ENCODE peak calls at places on chromosomes 11 and 22, in eight cellular contexts. A is transverse colon, E is natural killer cell, K is AG10803, F is GM12865, Y is GM13976, H is brain microvascular endothelial cell, N is progenitor cell of endocrine pancreas. X is an unnamed sample.

GRCh38 chr11:69940246-69940610 is 121.0 kb upstream of the FGF3 start:
- DNase-seq in F (no peak), K (no peak), N (no peak), A (no peak), H (no peak), Y (no peak), E (no peak), X (no peak)

GRCh38 chr11:66880484-66881211 is 23.8 kb downstream of the LRFN4 start:
- DNase-seq in K (no peak), N (no peak), H (no peak), Y (no peak), E (no peak), A (no peak), F (no peak), X (no peak)

GRCh38 chr11:31772412-31772811 is 38.7 kb downstream of the PAX6 start:
- DNase-seq in A (no peak), H (no peak), E (no peak), N (no peak), F (no peak), Y (no peak), K (no peak), X (no peak)

GRCh38 chr11:5275369-5276110 is 5.8 kb upstream of the HBE1 start:
- DNase-seq in F (no peak), K (no peak), N (no peak), H (no peak), E (no peak), Y (no peak), A (no peak), X (no peak)

GRCh38 chr11:69578167-69578566 is 62.8 kb upstream of the CCND1 start:
- DNase-seq in Y (no peak), E (no peak), K (no peak), N (no peak), F (peak), A (no peak), H (no peak), X (no peak)

GRCh38 chr11:1051356-1052132 is 15.0 kb upstream of the MUC6 start:
- DNase-seq in E (no peak), N (no peak), A (no peak), F (no peak), H (no peak), Y (no peak), K (no peak), X (no peak)

GRCh38 chr11:22347857-22348496 is 9.8 kb downstream of the SLC17A6 start:
- DNase-seq in K (no peak), Y (no peak), A (no peak), E (no peak), F (no peak), N (no peak), H (no peak), X (no peak)

GRCh38 chr11:48170840-48171233 is 45.8 kb upstream of the OR4B1 start:
- DNase-seq in E (no peak), F (peak), Y (no peak), A (no peak), N (no peak), K (peak), H (no peak), X (no peak)

GRCh38 chr22:47152938-47153337 is 390.5 kb downstream of the TBC1D22A start:
- DNase-seq in K (no peak), N (no peak), Y (no peak), F (no peak), E (no peak), A (no peak), H (no peak), X (no peak)

GRCh38 chr22:50305658-50306566 is 1.5 kb downstream of the PLXNB2 start:
- DNase-seq in E (no peak), Y (peak), K (peak), F (peak), A (peak), N (no peak), H (peak), X (peak)

GRCh38 chr11:110329441-110329840 is 33.0 kb upstream of the RDX start:
- DNase-seq in H (no peak), F (peak), K (no peak), N (no peak), E (no peak), A (no peak), Y (no peak), X (no peak)

GRCh38 chr11:69700278-69701140 is 3.3 kb downstream of the FGF19 start:
- DNase-seq in A (no peak), Y (no peak), F (no peak), N (no peak), K (peak), H (peak), E (no peak), X (peak)

GRCh38 chr11:71080239-71081097 is 171.9 kb downstream of the SHANK2 start:
- DNase-seq in A (peak), Y (peak), F (peak), K (peak), N (peak), H (peak), E (no peak), X (peak)

GRCh38 chr11:121086866-121087265 is 14.2 kb upstream of the TECTA start:
- DNase-seq in H (no peak), A (no peak), F (no peak), K (peak), E (no peak), Y (no peak), N (no peak), X (no peak)

GRCh38 chr11:2566223-2567025 is 121.6 kb downstream of the KCNQ1 start:
- DNase-seq in E (no peak), N (no peak), H (no peak), Y (no peak), F (no peak), K (no peak), A (peak), X (no peak)

GRCh38 chr22:30990675-30991074 is 21.6 kb downstream of the TUG1 start:
- DNase-seq in K (no peak), E (no peak), F (no peak), H (no peak), A (no peak), N (no peak), Y (no peak), X (no peak)

GRCh38 chr11:109785714-109786113 is 307.5 kb upstream of the ZC3H12C start:
- DNase-seq in K (peak), Y (no peak), F (peak), N (no peak), H (no peak), A (no peak), E (no peak), X (no peak)

GRCh38 chr11:11569936-11570491 is 51.8 kb downstream of the GALNT18 start:
- DNase-seq in N (no peak), H (no peak), E (no peak), A (peak), F (no peak), Y (no peak), K (no peak), X (no peak)

GRCh38 chr11:69642549-69642912 is 1.6 kb downstream of the CCND1 start:
- DNase-seq in E (peak), F (no peak), A (peak), K (no peak), Y (no peak), N (no peak), H (no peak), X (no peak)

GRCh38 chr11:7555067-7555699 is 41.4 kb downstream of the PPFIBP2 start:
- DNase-seq in H (no peak), Y (no peak), N (no peak), K (no peak), E (no peak), F (no peak), A (peak), X (no peak)

GRCh38 chr22:40499187-40499753 is 128.9 kb downstream of the SGSM3 start:
- DNase-seq in H (peak), A (no peak), K (peak), E (no peak), Y (peak), F (peak), N (no peak), X (no peak)

GRCh38 chr11:126158054-126158791 is 53.2 kb downstream of the RPUSD4 start:
- DNase-seq in A (no peak), E (no peak), K (no peak), H (no peak), N (no peak), F (no peak), Y (no peak), X (peak)

GRCh38 chr22:49202226-49202625 is 625.4 kb downstream of the BRD1 start:
- DNase-seq in A (no peak), F (no peak), H (no peak), N (peak), E (no peak), Y (no peak), K (no peak), X (peak)

GRCh38 chr11:995752-996420 is 40.6 kb downstream of the MUC6 start:
- DNase-seq in E (no peak), H (no peak), N (no peak), Y (peak), A (no peak), K (no peak), F (peak), X (peak)

GRCh38 chr11:72670041-72670440 is 4.2 kb downstream of the PDE2A start:
- DNase-seq in K (no peak), Y (no peak), A (no peak), H (no peak), N (no peak), F (no peak), E (no peak), X (no peak)

GRCh38 chr11:133586903-133587517 is 54.7 kb upstream of the OPCML start:
- DNase-seq in A (no peak), F (no peak), E (no peak), H (no peak), Y (no peak), N (no peak), K (no peak), X (no peak)
- TF ChIP-seq CTCF in A (no peak), F (no peak), E (no peak), H (no peak), Y (no peak), N (no peak), K (no peak), X (no peak)

DNA sequence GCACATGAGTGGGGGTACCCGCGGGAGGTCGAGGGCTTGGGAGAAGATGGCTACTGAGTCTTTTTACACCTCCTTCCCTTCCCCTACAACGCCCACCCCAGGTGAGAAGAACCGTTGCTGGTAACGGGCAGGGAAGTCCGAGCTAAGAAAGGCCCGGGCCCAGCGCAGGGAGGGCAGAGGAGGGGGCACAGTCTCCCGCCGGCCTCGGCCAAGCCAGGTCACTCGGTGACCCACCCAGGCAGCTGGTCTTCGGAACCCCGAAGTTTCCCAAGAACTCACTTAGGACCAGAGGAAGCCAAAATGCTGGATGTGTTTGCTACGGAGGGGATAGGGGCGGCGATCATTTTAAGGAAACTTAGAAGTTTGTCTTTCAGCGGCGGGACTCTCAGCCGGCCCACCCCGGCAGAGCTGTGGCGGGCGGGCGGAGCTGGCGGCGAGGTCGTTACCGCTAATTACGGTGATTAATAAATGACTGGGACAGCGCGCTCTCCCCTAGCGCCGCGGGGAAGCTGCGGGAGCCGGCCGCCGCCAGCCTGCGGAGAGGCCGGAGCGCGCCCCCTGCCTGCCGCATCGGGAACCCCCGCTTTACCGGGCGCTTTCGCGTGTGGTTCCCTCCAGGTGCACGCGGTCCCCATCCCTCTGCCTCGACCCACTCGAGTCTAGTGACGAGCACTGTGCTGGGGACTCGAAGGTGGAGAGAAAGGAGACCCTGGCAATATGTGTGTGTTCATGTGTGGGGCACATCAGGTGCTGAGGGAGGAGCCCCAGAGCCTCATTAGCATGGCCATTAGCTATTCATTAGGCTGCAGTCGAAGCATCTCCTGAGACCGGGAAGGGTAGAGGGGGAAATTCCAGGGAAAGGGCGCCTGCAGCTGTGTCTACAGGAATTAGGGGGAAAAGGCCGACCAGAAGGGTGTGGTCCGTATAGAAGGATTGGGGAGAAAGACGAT is 945 bp downstream of the ROBO3 start:
- DNase-seq in E (peak), H (no peak), F (peak), K (peak), A (peak), N (peak), Y (peak), X (peak)
- TF ChIP-seq CTCF in E (peak), H (peak), F (peak), K (peak), A (peak), N (peak), Y (peak), X (peak)

GRCh38 chr11:112753706-112754105 is 207.5 kb upstream of the NCAM1 start:
- DNase-seq in Y (no peak), N (no peak), E (no peak), H (no peak), F (no peak), K (no peak), A (no peak), X (no peak)
- TF ChIP-seq CTCF in Y (no peak), N (no peak), E (no peak), H (no peak), F (no peak), K (no peak), A (no peak), X (no peak)

GRCh38 chr11:131737357-131737756 is 366.9 kb downstream of the NTM start:
- DNase-seq in H (no peak), F (no peak), Y (no peak), N (no peak), E (no peak), A (no peak), K (peak), X (no peak)
- TF ChIP-seq CTCF in H (peak), F (no peak), Y (no peak), N (no peak), E (no peak), A (no peak), K (peak), X (no peak)

GRCh38 chr22:23240639-23241389 is 60.5 kb downstream of the BCR start:
- DNase-seq in N (no peak), F (peak), E (no peak), H (no peak), A (no peak), K (no peak), Y (no peak), X (peak)
- TF ChIP-seq CTCF in N (peak), F (no peak), E (no peak), H (peak), A (no peak), K (peak), Y (no peak), X (peak)

X was measured in WERI-Rb-1.